ENCODE peak calls at places on chromosomes 1 and 21, in ten cellular contexts. L, M, I, B, K, Y, E, S, Z and T are unnamed samples.

GRCh38 chr1:233182587-233182986 is 112.9 kb downstream of the PCNX2 start:
- DNase-seq in E (no peak), Z (no peak), Y (no peak), K (no peak), L (no peak), I (no peak), B (no peak), S (no peak), M (no peak), T (no peak)

GRCh38 chr21:43866233-43866632 is 1.2 kb downstream of the AGPAT3 start:
- DNase-seq in I (peak; percentile 57), K (no peak), B (peak; percentile 53), E (no peak), Z (peak; percentile 78), Y (no peak), M (peak; percentile 59), S (peak; percentile 47), L (no peak), T (no peak)

GRCh38 chr1:105492941-105493340 is 1563.5 kb upstream of the PRMT6 start:
- DNase-seq in K (no peak), Z (no peak), M (no peak), L (no peak), E (no peak), I (no peak), B (no peak), S (no peak), Y (no peak), T (no peak)

GRCh38 chr1:12047120-12047876 is 15.8 kb upstream of the TNFRSF8 start:
- DNase-seq in L (no peak), I (peak; percentile 43), Y (no peak), Z (no peak), M (no peak), E (no peak), B (no peak), S (no peak), K (no peak), T (no peak)

GRCh38 chr1:175129997-175130648 is 62.5 kb downstream of the KIAA0040 start:
- DNase-seq in K (no peak), M (no peak), L (no peak), Z (no peak), I (no peak), S (no peak), B (no peak), Y (peak; percentile 72), E (no peak), T (peak; percentile 5)

GRCh38 chr21:15437873-15438272 is 291.9 kb upstream of the USP25 start:
- DNase-seq in K (no peak), L (no peak), I (no peak), Y (peak; percentile 14), S (no peak), E (no peak), Z (no peak), M (no peak), B (no peak), T (no peak)

GRCh38 chr1:17335821-17336718 is 28.1 kb downstream of the PADI4 start:
- DNase-seq in L (peak; percentile 56), I (peak; percentile 41), B (no peak), E (peak; percentile 96), K (peak; percentile 69), S (peak; percentile 63), Z (peak; percentile 89), M (peak; percentile 30), Y (peak; percentile 33), T (peak; percentile 46)

GRCh38 chr1:51264470-51264869 is 28.4 kb downstream of the RNF11 start:
- DNase-seq in I (peak; percentile 96), K (no peak), B (no peak), L (no peak), Y (peak; percentile 84), Z (no peak), S (peak; percentile 47), E (no peak), M (no peak), T (no peak)

GRCh38 chr1:212699104-212699838 is 369 bp downstream of the BATF3 start:
- DNase-seq in I (peak; percentile 32), Y (peak; percentile 18), E (peak; percentile 84), L (peak; percentile 72), K (peak; percentile 51), S (peak; percentile 44), Z (peak; percentile 89), B (no peak), M (peak; percentile 22), T (peak; percentile 86)

GRCh38 chr1:85262985-85263384 is 3.5 kb upstream of the C1orf52 start:
- DNase-seq in S (no peak), K (no peak), Z (no peak), M (no peak), I (no peak), L (no peak), B (no peak), E (no peak), Y (no peak), T (no peak)

GRCh38 chr1:189708674-189709073 is 769.0 kb downstream of the BRINP3 start:
- DNase-seq in K (no peak), B (no peak), E (no peak), I (peak; percentile 25), Z (peak; percentile 58), L (peak; percentile 45), S (no peak), Y (peak; percentile 3), M (no peak), T (no peak)

GRCh38 chr1:225441314-225442119 is 13.7 kb upstream of the LBR start:
- DNase-seq in Z (no peak), K (peak; percentile 87), L (peak; percentile 72), I (no peak), M (no peak), Y (no peak), B (no peak), S (no peak), E (no peak), T (no peak)

GRCh38 chr1:45840704-45841103 is 37.3 kb downstream of the MAST2 start:
- DNase-seq in S (no peak), I (no peak), Z (no peak), M (no peak), B (no peak), E (no peak), L (no peak), Y (no peak), K (no peak), T (no peak)

GRCh38 chr1:227788279-227789041 is 27.0 kb upstream of the PRSS38 start:
- DNase-seq in I (no peak), M (peak; percentile 66), Z (peak; percentile 96), Y (peak; percentile 62), L (no peak), B (no peak), K (no peak), E (peak; percentile 94), S (no peak), T (peak; percentile 94)

GRCh38 chr1:162371611-162372010 is 5.0 kb downstream of the SPATA46 start:
- DNase-seq in K (no peak), Y (no peak), I (peak; percentile 18), S (no peak), B (no peak), Z (no peak), L (no peak), E (no peak), M (no peak), T (peak; percentile 39)

GRCh38 chr1:162372159-162373071 is 4.2 kb downstream of the SPATA46 start:
- DNase-seq in K (peak; percentile 98), Z (no peak), S (no peak), Y (no peak), M (no peak), I (no peak), L (no peak), B (no peak), E (no peak), T (peak; percentile 86)

GRCh38 chr1:162373541-162374375 is 2.9 kb downstream of the SPATA46 start:
- DNase-seq in S (no peak), E (no peak), K (peak; percentile 47), M (no peak), Z (no peak), B (no peak), L (peak; percentile 46), I (peak; percentile 16), Y (no peak), T (no peak)

GRCh38 chr1:162374406-162374805 is 2.2 kb downstream of the SPATA46 start:
- DNase-seq in E (no peak), M (no peak), I (no peak), K (peak; percentile 38), L (no peak), Z (no peak), B (no peak), Y (no peak), S (no peak), T (no peak)

GRCh38 chr1:162373072-162373427 is 3.6 kb downstream of the SPATA46 start:
- DNase-seq in I (no peak), L (no peak), K (peak; percentile 29), B (no peak), S (no peak), E (no peak), Z (no peak), Y (no peak), M (no peak), T (peak; percentile 49)
- TF ChIP-seq CTCF in I (no peak), L (no peak), K (no peak), B (no peak), S (no peak), E (no peak), Z (no peak), Y (no peak), M (no peak), T (no peak)

GRCh38 chr1:208747979-208748378 is 503.8 kb upstream of the PLXNA2 start:
- DNase-seq in Y (peak; percentile 16), Z (no peak), B (no peak), M (no peak), L (no peak), S (no peak), K (no peak), E (no peak), I (no peak), T (no peak)
- H3K4me3 ChIP-seq in Y (no peak overlapping the region), Z (no peak overlapping the region), B (no peak overlapping the region), M (no peak overlapping the region), L (no peak overlapping the region), S (no peak overlapping the region), K (no peak overlapping the region), E (no peak overlapping the region), I (no peak overlapping the region), T (no peak overlapping the region)

DNA sequence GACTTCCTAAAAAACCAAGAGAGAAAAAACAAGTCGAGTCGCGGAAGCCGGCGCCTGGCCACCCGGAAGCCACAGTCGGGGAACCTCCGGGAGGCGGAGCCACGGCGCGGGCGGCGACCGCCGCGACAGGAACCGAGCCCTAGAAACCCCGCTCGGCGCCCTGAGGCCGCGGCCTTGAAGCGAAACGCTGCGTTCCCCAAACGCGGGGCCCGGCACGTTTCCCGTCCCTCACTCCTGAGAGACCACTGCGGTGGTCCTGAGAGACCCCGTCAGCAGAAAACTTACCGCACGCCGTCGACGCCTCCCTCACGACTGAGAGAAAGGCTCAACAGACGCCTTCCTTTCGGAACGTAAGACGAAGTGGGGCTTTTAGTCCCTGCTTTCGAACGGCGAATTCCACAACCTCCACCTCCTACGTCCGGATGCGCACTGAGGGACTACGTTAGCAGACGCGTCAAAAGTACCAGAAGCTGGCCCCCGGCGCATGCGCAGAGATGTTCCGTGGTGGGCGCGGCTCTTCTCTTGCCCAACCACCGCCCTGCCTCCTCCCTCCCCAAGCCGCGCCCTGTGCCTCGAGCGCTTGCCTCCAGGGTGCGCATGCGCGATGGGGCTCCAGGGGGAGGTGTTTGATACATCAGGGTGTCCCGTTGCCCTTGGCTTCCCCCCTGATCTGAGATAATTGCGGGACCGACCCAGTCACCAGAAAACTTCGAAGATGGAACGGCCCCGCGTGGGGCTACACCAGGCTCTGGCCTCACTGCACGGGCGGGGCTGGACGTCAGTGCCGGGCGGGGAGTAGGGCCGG is at the start of gene RSRP1:
- DNase-seq in Z (peak; percentile 100), S (peak; percentile 100), K (peak; percentile 100), Y (peak; percentile 99), I (peak; percentile 95), E (peak; percentile 99), B (peak; percentile 99), M (peak; percentile 100), L (peak; percentile 96), T (peak; percentile 98)
- TF ChIP-seq POLR2A in Z (peak; percentile 99), S (peak; percentile 100), K (peak; percentile 98), Y (peak; percentile 100), I (peak; percentile 100), E (peak; percentile 96), B (peak; percentile 99), M (peak; percentile 100), L (peak; percentile 99), T (peak; percentile 99)

GRCh38 chr1:153353226-153353947 is 4.3 kb upstream of the S100A9 start:
- DNase-seq in S (no peak), Z (peak; percentile 62), B (no peak), L (peak; percentile 39), M (no peak), Y (no peak), E (peak; percentile 60), K (peak; percentile 42), I (no peak), T (no peak)
- TF ChIP-seq CTCF in S (no peak), Z (peak; percentile 8), B (no peak), L (peak; percentile 50), M (no peak), Y (peak; percentile 35), E (peak; percentile 78), K (peak; percentile 22), I (peak; percentile 29), T (no peak)